ENCODE peak calls at places on chromosomes 16 and 17, in ten cellular contexts. One of them, this sample, is unnamed.

GRCh38 chr16:81818514-81819304 is 39.6 kb downstream of the PLCG2 start:
- DNase-seq in coronary artery: no peak
- DNase-seq in stimulated activated CD8-positive, alpha-beta memory T cell treated with anti-CD3 and anti-CD28 coated beads, Interleukin-7, amount 100 ng/mL, for 1 hour: no peak
- DNase-seq in HEK293T: no peak
- DNase-seq in body of pancreas: no peak
- DNase-seq in heart left ventricle: no peak
- DNase-seq in GM06990: no peak
- DNase-seq in posterior cingulate gyrus: no peak
- DNase-seq in neural progenitor cell: no peak
- DNase-seq in activated T-helper 9 cell treated with anti-CD3 and anti-CD28 coated beads, Interleukin-2, amount 50 U/mL, for 16 hours: no peak
- DNase-seq in this sample: no peak

GRCh38 chr16:1175566-1176279 is 22.8 kb downstream of the CACNA1H start:
- DNase-seq in posterior cingulate gyrus: no peak
- DNase-seq in activated T-helper 9 cell treated with anti-CD3 and anti-CD28 coated beads, Interleukin-2, amount 50 U/mL, for 16 hours: no peak
- DNase-seq in HEK293T: no peak
- DNase-seq in heart left ventricle: no peak
- DNase-seq in neural progenitor cell: no peak
- DNase-seq in body of pancreas: no peak
- DNase-seq in stimulated activated CD8-positive, alpha-beta memory T cell treated with anti-CD3 and anti-CD28 coated beads, Interleukin-7, amount 100 ng/mL, for 1 hour: no peak
- DNase-seq in coronary artery: no peak
- DNase-seq in GM06990: no peak
- DNase-seq in this sample: no peak

GRCh38 chr16:75198135-75198600 is 8.8 kb downstream of the CTRB2 start:
- DNase-seq in HEK293T: no peak
- DNase-seq in posterior cingulate gyrus: peak; percentile 39
- DNase-seq in coronary artery: peak; percentile 55
- DNase-seq in body of pancreas: peak; percentile 62
- DNase-seq in stimulated activated CD8-positive, alpha-beta memory T cell treated with anti-CD3 and anti-CD28 coated beads, Interleukin-7, amount 100 ng/mL, for 1 hour: no peak
- DNase-seq in GM06990: no peak
- DNase-seq in activated T-helper 9 cell treated with anti-CD3 and anti-CD28 coated beads, Interleukin-2, amount 50 U/mL, for 16 hours: no peak
- DNase-seq in neural progenitor cell: no peak
- DNase-seq in heart left ventricle: peak; percentile 69
- DNase-seq in this sample: no peak

GRCh38 chr16:89355686-89356085 is 134.7 kb downstream of the ANKRD11 start:
- DNase-seq in HEK293T: no peak
- DNase-seq in neural progenitor cell: no peak
- DNase-seq in heart left ventricle: no peak
- DNase-seq in GM06990: no peak
- DNase-seq in posterior cingulate gyrus: no peak
- DNase-seq in body of pancreas: no peak
- DNase-seq in activated T-helper 9 cell treated with anti-CD3 and anti-CD28 coated beads, Interleukin-2, amount 50 U/mL, for 16 hours: no peak
- DNase-seq in coronary artery: no peak
- DNase-seq in stimulated activated CD8-positive, alpha-beta memory T cell treated with anti-CD3 and anti-CD28 coated beads, Interleukin-7, amount 100 ng/mL, for 1 hour: no peak
- DNase-seq in this sample: no peak

GRCh38 chr16:30054451-30054850 is 11.1 kb upstream of the ALDOA start:
- DNase-seq in coronary artery: no peak
- DNase-seq in neural progenitor cell: no peak
- DNase-seq in activated T-helper 9 cell treated with anti-CD3 and anti-CD28 coated beads, Interleukin-2, amount 50 U/mL, for 16 hours: no peak
- DNase-seq in heart left ventricle: no peak
- DNase-seq in HEK293T: no peak
- DNase-seq in body of pancreas: no peak
- DNase-seq in GM06990: no peak
- DNase-seq in stimulated activated CD8-positive, alpha-beta memory T cell treated with anti-CD3 and anti-CD28 coated beads, Interleukin-7, amount 100 ng/mL, for 1 hour: no peak
- DNase-seq in posterior cingulate gyrus: no peak
- DNase-seq in this sample: no peak

GRCh38 chr17:29577009-29577777 is 8.7 kb downstream of the TP53I13 start:
- DNase-seq in HEK293T: no peak
- DNase-seq in body of pancreas: peak; percentile 4
- DNase-seq in activated T-helper 9 cell treated with anti-CD3 and anti-CD28 coated beads, Interleukin-2, amount 50 U/mL, for 16 hours: no peak
- DNase-seq in stimulated activated CD8-positive, alpha-beta memory T cell treated with anti-CD3 and anti-CD28 coated beads, Interleukin-7, amount 100 ng/mL, for 1 hour: no peak
- DNase-seq in GM06990: no peak
- DNase-seq in heart left ventricle: peak; percentile 42
- DNase-seq in posterior cingulate gyrus: peak; percentile 21
- DNase-seq in neural progenitor cell: no peak
- DNase-seq in coronary artery: no peak
- DNase-seq in this sample: peak; percentile 6

GRCh38 chr16:57556941-57557541 is 14.6 kb downstream of the ADGRG5 start:
- DNase-seq in GM06990: no peak
- DNase-seq in stimulated activated CD8-positive, alpha-beta memory T cell treated with anti-CD3 and anti-CD28 coated beads, Interleukin-7, amount 100 ng/mL, for 1 hour: no peak
- DNase-seq in HEK293T: no peak
- DNase-seq in body of pancreas: no peak
- DNase-seq in coronary artery: no peak
- DNase-seq in heart left ventricle: no peak
- DNase-seq in neural progenitor cell: no peak
- DNase-seq in posterior cingulate gyrus: no peak
- DNase-seq in activated T-helper 9 cell treated with anti-CD3 and anti-CD28 coated beads, Interleukin-2, amount 50 U/mL, for 16 hours: no peak
- DNase-seq in this sample: no peak

GRCh38 chr17:13594310-13594709 is 7.4 kb downstream of the HS3ST3A1 start:
- DNase-seq in coronary artery: no peak
- DNase-seq in HEK293T: no peak
- DNase-seq in GM06990: no peak
- DNase-seq in posterior cingulate gyrus: no peak
- DNase-seq in stimulated activated CD8-positive, alpha-beta memory T cell treated with anti-CD3 and anti-CD28 coated beads, Interleukin-7, amount 100 ng/mL, for 1 hour: no peak
- DNase-seq in body of pancreas: no peak
- DNase-seq in activated T-helper 9 cell treated with anti-CD3 and anti-CD28 coated beads, Interleukin-2, amount 50 U/mL, for 16 hours: no peak
- DNase-seq in heart left ventricle: no peak
- DNase-seq in neural progenitor cell: no peak
- DNase-seq in this sample: no peak

GRCh38 chr17:33438578-33438977 is 145.5 kb upstream of the ASIC2 start:
- DNase-seq in posterior cingulate gyrus: no peak
- DNase-seq in body of pancreas: no peak
- DNase-seq in heart left ventricle: no peak
- DNase-seq in neural progenitor cell: no peak
- DNase-seq in HEK293T: no peak
- DNase-seq in coronary artery: no peak
- DNase-seq in GM06990: no peak
- DNase-seq in stimulated activated CD8-positive, alpha-beta memory T cell treated with anti-CD3 and anti-CD28 coated beads, Interleukin-7, amount 100 ng/mL, for 1 hour: no peak
- DNase-seq in activated T-helper 9 cell treated with anti-CD3 and anti-CD28 coated beads, Interleukin-2, amount 50 U/mL, for 16 hours: no peak
- DNase-seq in this sample: no peak

GRCh38 chr16:29811896-29812665 is at the start of gene PRRT2:
- DNase-seq in neural progenitor cell: peak; percentile 92
- DNase-seq in posterior cingulate gyrus: peak; percentile 95
- DNase-seq in activated T-helper 9 cell treated with anti-CD3 and anti-CD28 coated beads, Interleukin-2, amount 50 U/mL, for 16 hours: peak; percentile 40
- DNase-seq in stimulated activated CD8-positive, alpha-beta memory T cell treated with anti-CD3 and anti-CD28 coated beads, Interleukin-7, amount 100 ng/mL, for 1 hour: no peak
- DNase-seq in HEK293T: peak; percentile 53
- DNase-seq in heart left ventricle: peak; percentile 87
- DNase-seq in body of pancreas: peak; percentile 40
- DNase-seq in GM06990: peak; percentile 60
- DNase-seq in coronary artery: peak; percentile 87
- DNase-seq in this sample: peak; percentile 88

GRCh38 chr16:49658491-49658890 is 197.4 kb downstream of the ZNF423 start:
- DNase-seq in heart left ventricle: peak; percentile 36
- DNase-seq in HEK293T: no peak
- DNase-seq in body of pancreas: no peak
- DNase-seq in posterior cingulate gyrus: peak; percentile 16
- DNase-seq in coronary artery: no peak
- DNase-seq in activated T-helper 9 cell treated with anti-CD3 and anti-CD28 coated beads, Interleukin-2, amount 50 U/mL, for 16 hours: no peak
- DNase-seq in neural progenitor cell: no peak
- DNase-seq in GM06990: no peak
- DNase-seq in stimulated activated CD8-positive, alpha-beta memory T cell treated with anti-CD3 and anti-CD28 coated beads, Interleukin-7, amount 100 ng/mL, for 1 hour: no peak
- DNase-seq in this sample: no peak

GRCh38 chr17:16214190-16215001 is 938 bp downstream of the NCOR1 start:
- DNase-seq in stimulated activated CD8-positive, alpha-beta memory T cell treated with anti-CD3 and anti-CD28 coated beads, Interleukin-7, amount 100 ng/mL, for 1 hour: no peak
- DNase-seq in neural progenitor cell: peak; percentile 13
- DNase-seq in GM06990: no peak
- DNase-seq in activated T-helper 9 cell treated with anti-CD3 and anti-CD28 coated beads, Interleukin-2, amount 50 U/mL, for 16 hours: no peak
- DNase-seq in HEK293T: no peak
- DNase-seq in heart left ventricle: no peak
- DNase-seq in posterior cingulate gyrus: no peak
- DNase-seq in coronary artery: no peak
- DNase-seq in body of pancreas: no peak
- DNase-seq in this sample: no peak

GRCh38 chr17:19248923-19249574 is 11.9 kb downstream of the EPN2 start:
- DNase-seq in coronary artery: no peak
- DNase-seq in HEK293T: no peak
- DNase-seq in GM06990: no peak
- DNase-seq in neural progenitor cell: no peak
- DNase-seq in body of pancreas: peak; percentile 35
- DNase-seq in heart left ventricle: peak; percentile 77
- DNase-seq in posterior cingulate gyrus: peak; percentile 76
- DNase-seq in activated T-helper 9 cell treated with anti-CD3 and anti-CD28 coated beads, Interleukin-2, amount 50 U/mL, for 16 hours: no peak
- DNase-seq in stimulated activated CD8-positive, alpha-beta memory T cell treated with anti-CD3 and anti-CD28 coated beads, Interleukin-7, amount 100 ng/mL, for 1 hour: no peak
- DNase-seq in this sample: no peak

GRCh38 chr16:88052661-88053060 is 101.4 kb downstream of the BANP start:
- DNase-seq in GM06990: no peak
- DNase-seq in neural progenitor cell: no peak
- DNase-seq in HEK293T: no peak
- DNase-seq in stimulated activated CD8-positive, alpha-beta memory T cell treated with anti-CD3 and anti-CD28 coated beads, Interleukin-7, amount 100 ng/mL, for 1 hour: no peak
- DNase-seq in activated T-helper 9 cell treated with anti-CD3 and anti-CD28 coated beads, Interleukin-2, amount 50 U/mL, for 16 hours: no peak
- DNase-seq in posterior cingulate gyrus: no peak
- DNase-seq in heart left ventricle: no peak
- DNase-seq in coronary artery: no peak
- DNase-seq in body of pancreas: no peak
- DNase-seq in this sample: no peak

GRCh38 chr16:56741399-56741798 is 11.5 kb downstream of the NUP93 start:
- DNase-seq in posterior cingulate gyrus: no peak
- DNase-seq in coronary artery: no peak
- DNase-seq in body of pancreas: no peak
- DNase-seq in activated T-helper 9 cell treated with anti-CD3 and anti-CD28 coated beads, Interleukin-2, amount 50 U/mL, for 16 hours: no peak
- DNase-seq in neural progenitor cell: no peak
- DNase-seq in stimulated activated CD8-positive, alpha-beta memory T cell treated with anti-CD3 and anti-CD28 coated beads, Interleukin-7, amount 100 ng/mL, for 1 hour: no peak
- DNase-seq in HEK293T: no peak
- DNase-seq in GM06990: no peak
- DNase-seq in heart left ventricle: no peak
- DNase-seq in this sample: no peak

GRCh38 chr16:12503201-12503600 is 300.5 kb downstream of the CPPED1 start:
- DNase-seq in neural progenitor cell: no peak
- DNase-seq in HEK293T: no peak
- DNase-seq in posterior cingulate gyrus: no peak
- DNase-seq in body of pancreas: no peak
- DNase-seq in coronary artery: no peak
- DNase-seq in GM06990: no peak
- DNase-seq in activated T-helper 9 cell treated with anti-CD3 and anti-CD28 coated beads, Interleukin-2, amount 50 U/mL, for 16 hours: no peak
- DNase-seq in heart left ventricle: no peak
- DNase-seq in stimulated activated CD8-positive, alpha-beta memory T cell treated with anti-CD3 and anti-CD28 coated beads, Interleukin-7, amount 100 ng/mL, for 1 hour: no peak
- DNase-seq in this sample: no peak

GRCh38 chr17:37530420-37530819 is 40.7 kb downstream of the DUSP14 start:
- DNase-seq in neural progenitor cell: no peak
- DNase-seq in posterior cingulate gyrus: no peak
- DNase-seq in stimulated activated CD8-positive, alpha-beta memory T cell treated with anti-CD3 and anti-CD28 coated beads, Interleukin-7, amount 100 ng/mL, for 1 hour: no peak
- DNase-seq in coronary artery: no peak
- DNase-seq in HEK293T: no peak
- DNase-seq in activated T-helper 9 cell treated with anti-CD3 and anti-CD28 coated beads, Interleukin-2, amount 50 U/mL, for 16 hours: no peak
- DNase-seq in body of pancreas: no peak
- DNase-seq in heart left ventricle: no peak
- DNase-seq in GM06990: no peak
- DNase-seq in this sample: no peak

GRCh38 chr16:84357191-84357651 is 11.1 kb upstream of the ATP2C2 start:
- DNase-seq in stimulated activated CD8-positive, alpha-beta memory T cell treated with anti-CD3 and anti-CD28 coated beads, Interleukin-7, amount 100 ng/mL, for 1 hour: no peak
- DNase-seq in neural progenitor cell: no peak
- DNase-seq in GM06990: no peak
- DNase-seq in heart left ventricle: no peak
- DNase-seq in coronary artery: no peak
- DNase-seq in posterior cingulate gyrus: no peak
- DNase-seq in HEK293T: no peak
- DNase-seq in body of pancreas: no peak
- DNase-seq in activated T-helper 9 cell treated with anti-CD3 and anti-CD28 coated beads, Interleukin-2, amount 50 U/mL, for 16 hours: no peak
- DNase-seq in this sample: no peak

This sample was measured in nephron progenitor cell.